ENCODE peak calls at places on chromosomes 5 and 9, in six cellular contexts. I is OCI-LY7, C is hepatocyte, H is SK-N-SH, P is MM.1S, B is PC-3. S is an unnamed sample. For H3K9me2, the result is how much of the 10 kb centered on the place peaks cover.

GRCh38 chr9:93112864-93113389 is 16.9 kb downstream of the CARD19 start:
- DNase-seq in I (no peak), C (no peak), H (no peak), P (no peak), B (no peak), S (no peak)

GRCh38 chr9:126367646-126368419 is 41.2 kb downstream of the MVB12B start:
- DNase-seq in I (no peak), C (peak), H (no peak), P (no peak), B (peak), S (no peak)

GRCh38 chr9:18441245-18441644 is 32.7 kb upstream of the ADAMTSL1 start:
- DNase-seq in I (no peak), C (no peak), H (no peak), P (no peak), B (no peak), S (no peak)

GRCh38 chr5:91643796-91644195 is 260.7 kb upstream of the ARRDC3 start:
- DNase-seq in I (no peak), C (no peak), H (no peak), P (no peak), B (no peak), S (no peak)

GRCh38 chr5:100900142-100900795 is 2.8 kb downstream of the ST8SIA4 start:
- DNase-seq in I (peak), C (peak), H (no peak), P (peak), B (peak), S (peak)

GRCh38 chr9:112860466-112860865 is 30.2 kb downstream of the SLC46A2 start:
- DNase-seq in I (no peak), C (no peak), H (no peak), P (no peak), B (no peak), S (no peak)

GRCh38 chr5:456351-457194 is 13.6 kb downstream of the EXOC3 start:
- DNase-seq in I (no peak), C (no peak), H (no peak), P (no peak), B (no peak), S (no peak)

GRCh38 chr5:6773342-6774035 is 60.3 kb downstream of the TENT4A start:
- DNase-seq in I (no peak), C (no peak), H (peak), P (no peak), B (peak), S (no peak)

GRCh38 chr9:123927625-123928308 is 2.2 kb downstream of the DENND1A start:
- DNase-seq in I (peak), C (peak), H (no peak), P (peak), B (peak), S (peak)

GRCh38 chr5:106269252-106269843 is 1401.4 kb downstream of the EFNA5 start:
- DNase-seq in I (peak), C (peak), H (no peak), P (no peak), B (peak), S (no peak)

GRCh38 chr9:27460225-27461023 is 63.7 kb upstream of the IFNK start:
- DNase-seq in I (peak), C (no peak), H (no peak), P (no peak), B (peak), S (peak)

GRCh38 chr5:2017540-2018389 is 135.0 kb upstream of the IRX4 start:
- DNase-seq in I (peak), C (no peak), H (peak), P (peak), B (peak), S (peak)

GRCh38 chr5:15009420-15009819 is 137.8 kb upstream of the ANKH start:
- DNase-seq in I (no peak), C (peak), H (peak), P (no peak), B (peak), S (no peak)

GRCh38 chr5:146878471-146879172 is at the start of gene PPP2R2B:
- DNase-seq in I (no peak), C (peak), H (peak), P (peak), B (peak), S (no peak)

GRCh38 chr5:57778528-57779175 is 296.0 kb upstream of the ACTBL2 start:
- DNase-seq in I (no peak), C (no peak), H (no peak), P (no peak), B (no peak), S (no peak)

GRCh38 chr9:16069671-16070586 is 517.1 kb downstream of the CCDC171 start:
- DNase-seq in I (no peak), C (no peak), H (no peak), P (no peak), B (no peak), S (no peak)

GRCh38 chr9:98602839-98603238 is 105.9 kb downstream of the GABBR2 start:
- DNase-seq in I (no peak), C (no peak), H (no peak), P (no peak), B (no peak), S (no peak)

GRCh38 chr5:133831506-133832224 is 136.8 kb downstream of the C5orf15 start:
- DNase-seq in I (no peak), C (no peak), H (no peak), P (peak), B (peak), S (no peak)

GRCh38 chr5:1247811-1248210 is 22.6 kb downstream of the SLC6A18 start:
- DNase-seq in I (no peak), C (no peak), H (no peak), P (no peak), B (no peak), S (no peak)

GRCh38 chr5:81310402-81311063 is 9.1 kb downstream of the ZCCHC9 start:
- DNase-seq in I (no peak), C (no peak), H (no peak), P (no peak), B (no peak), S (no peak)

GRCh38 chr5:61330879-61331406 is 1.1 kb upstream of the ZSWIM6 start:
- DNase-seq in I (peak), C (peak), H (peak), P (peak), B (peak), S (peak)

GRCh38 chr9:136769710-136770191 is 5.4 kb upstream of the LCN15 start:
- DNase-seq in I (peak), C (no peak), H (peak), P (peak), B (peak), S (peak)

GRCh38 chr9:37410969-37411785 is 11.3 kb upstream of the GRHPR start:
- DNase-seq in I (peak), C (no peak), H (no peak), P (no peak), B (no peak), S (peak)

GRCh38 chr5:77569409-77569808 is 69.1 kb downstream of the OTP start:
- DNase-seq in I (no peak), C (no peak), H (no peak), P (no peak), B (no peak), S (no peak)

GRCh38 chr9:82894961-82895902 is 167.7 kb downstream of the RASEF start:
- DNase-seq in I (no peak), C (peak), H (peak), P (no peak), B (no peak), S (no peak)
- H3K9me2 ChIP-seq in I (under half), C (under half), H (under half), P (under half), B (under half), S (under half)

GRCh38 chr9:121213136-121213806 is 11.6 kb upstream of the RAB14 start:
- DNase-seq in I (peak), C (peak), H (peak), P (peak), B (peak), S (peak)
- H3K27ac ChIP-seq in I (no peak), C (no peak), H (no peak), P (no peak), B (no peak), S (peak)

GRCh38 chr9:82893549-82893948 is 169.4 kb downstream of the RASEF start:
- DNase-seq in I (no peak), C (no peak), H (no peak), P (no peak), B (no peak), S (no peak)
- H3K9me2 ChIP-seq in I (under half), C (under half), H (under half), P (under half), B (under half), S (under half)

DNA sequence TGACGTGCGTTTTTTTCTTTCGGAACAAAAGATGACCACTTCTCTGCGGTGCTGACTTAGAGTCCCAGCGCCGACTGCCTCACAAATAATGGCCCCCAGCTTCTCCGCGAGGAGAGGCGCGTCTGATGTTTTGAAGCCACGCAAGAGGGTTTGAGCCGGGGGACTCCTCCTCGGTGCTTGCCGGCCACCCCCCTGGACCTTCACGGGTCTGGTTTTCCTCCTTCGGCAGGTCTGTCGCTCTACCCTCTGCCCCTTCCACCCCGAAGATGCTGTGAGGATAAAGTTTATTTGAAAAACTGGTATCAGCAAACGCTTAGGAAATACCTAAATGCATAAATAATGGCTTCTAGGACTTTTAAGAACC is 584 bp downstream of the USP20 start:
- DNase-seq in I (no peak), C (no peak), H (peak), P (peak), B (peak), S (peak)
- H3K27ac ChIP-seq in I (peak), C (peak), H (peak), P (peak), B (no peak), S (peak)